ENCODE peak calls at places on chromosome 3, in nine cellular contexts. One of them, this sample, is unnamed.

GRCh38 chr3:40723078-40723660 is 198.4 kb downstream of the ZNF621 start:
- DNase-seq in tibial artery: no peak
- DNase-seq in RWPE2: no peak
- DNase-seq in cardiac fibroblast: no peak
- DNase-seq in activated CD8-positive, alpha-beta T cell treated with anti-CD3 and anti-CD28 coated beads for 36 hours: no peak
- DNase-seq in fibroblast of mammary gland: no peak
- DNase-seq in natural killer cell: no peak
- DNase-seq in IMR-90: no peak
- DNase-seq in heart right ventricle: no peak
- DNase-seq in this sample: no peak

GRCh38 chr3:193801094-193801493 is 208.1 kb downstream of the OPA1 start:
- DNase-seq in natural killer cell: no peak
- DNase-seq in heart right ventricle: no peak
- DNase-seq in cardiac fibroblast: no peak
- DNase-seq in IMR-90: no peak
- DNase-seq in tibial artery: no peak
- DNase-seq in RWPE2: no peak
- DNase-seq in activated CD8-positive, alpha-beta T cell treated with anti-CD3 and anti-CD28 coated beads for 36 hours: no peak
- DNase-seq in fibroblast of mammary gland: no peak
- DNase-seq in this sample: no peak

GRCh38 chr3:141994856-141995255 is 118.4 kb downstream of the ATP1B3 start:
- DNase-seq in RWPE2: no peak
- DNase-seq in tibial artery: no peak
- DNase-seq in heart right ventricle: no peak
- DNase-seq in activated CD8-positive, alpha-beta T cell treated with anti-CD3 and anti-CD28 coated beads for 36 hours: no peak
- DNase-seq in fibroblast of mammary gland: no peak
- DNase-seq in natural killer cell: no peak
- DNase-seq in IMR-90: no peak
- DNase-seq in cardiac fibroblast: no peak
- DNase-seq in this sample: no peak

GRCh38 chr3:157089455-157090221 is 70.3 kb downstream of the CCNL1 start:
- DNase-seq in tibial artery: no peak
- DNase-seq in IMR-90: peak
- DNase-seq in fibroblast of mammary gland: peak
- DNase-seq in activated CD8-positive, alpha-beta T cell treated with anti-CD3 and anti-CD28 coated beads for 36 hours: no peak
- DNase-seq in RWPE2: no peak
- DNase-seq in natural killer cell: no peak
- DNase-seq in heart right ventricle: peak
- DNase-seq in cardiac fibroblast: no peak
- DNase-seq in this sample: no peak

GRCh38 chr3:14775011-14775410 is 43.8 kb upstream of the FGD5 start:
- DNase-seq in cardiac fibroblast: no peak
- DNase-seq in IMR-90: no peak
- DNase-seq in heart right ventricle: no peak
- DNase-seq in tibial artery: no peak
- DNase-seq in RWPE2: no peak
- DNase-seq in natural killer cell: no peak
- DNase-seq in fibroblast of mammary gland: no peak
- DNase-seq in activated CD8-positive, alpha-beta T cell treated with anti-CD3 and anti-CD28 coated beads for 36 hours: no peak
- DNase-seq in this sample: no peak

GRCh38 chr3:126932188-126932931 is 50.6 kb upstream of the PLXNA1 start:
- DNase-seq in tibial artery: peak
- DNase-seq in RWPE2: peak
- DNase-seq in fibroblast of mammary gland: peak
- DNase-seq in cardiac fibroblast: peak
- DNase-seq in heart right ventricle: no peak
- DNase-seq in IMR-90: peak
- DNase-seq in natural killer cell: no peak
- DNase-seq in activated CD8-positive, alpha-beta T cell treated with anti-CD3 and anti-CD28 coated beads for 36 hours: no peak
- DNase-seq in this sample: peak

GRCh38 chr3:4674216-4674615 is 181.1 kb downstream of the ITPR1 start:
- DNase-seq in tibial artery: no peak
- DNase-seq in activated CD8-positive, alpha-beta T cell treated with anti-CD3 and anti-CD28 coated beads for 36 hours: no peak
- DNase-seq in heart right ventricle: no peak
- DNase-seq in RWPE2: no peak
- DNase-seq in IMR-90: peak
- DNase-seq in cardiac fibroblast: peak
- DNase-seq in fibroblast of mammary gland: peak
- DNase-seq in natural killer cell: no peak
- DNase-seq in this sample: no peak

GRCh38 chr3:10284496-10284895 is 8.3 kb downstream of the GHRL start:
- DNase-seq in cardiac fibroblast: no peak
- DNase-seq in RWPE2: no peak
- DNase-seq in natural killer cell: no peak
- DNase-seq in tibial artery: no peak
- DNase-seq in heart right ventricle: no peak
- DNase-seq in IMR-90: no peak
- DNase-seq in activated CD8-positive, alpha-beta T cell treated with anti-CD3 and anti-CD28 coated beads for 36 hours: peak
- DNase-seq in fibroblast of mammary gland: no peak
- DNase-seq in this sample: no peak

DNA sequence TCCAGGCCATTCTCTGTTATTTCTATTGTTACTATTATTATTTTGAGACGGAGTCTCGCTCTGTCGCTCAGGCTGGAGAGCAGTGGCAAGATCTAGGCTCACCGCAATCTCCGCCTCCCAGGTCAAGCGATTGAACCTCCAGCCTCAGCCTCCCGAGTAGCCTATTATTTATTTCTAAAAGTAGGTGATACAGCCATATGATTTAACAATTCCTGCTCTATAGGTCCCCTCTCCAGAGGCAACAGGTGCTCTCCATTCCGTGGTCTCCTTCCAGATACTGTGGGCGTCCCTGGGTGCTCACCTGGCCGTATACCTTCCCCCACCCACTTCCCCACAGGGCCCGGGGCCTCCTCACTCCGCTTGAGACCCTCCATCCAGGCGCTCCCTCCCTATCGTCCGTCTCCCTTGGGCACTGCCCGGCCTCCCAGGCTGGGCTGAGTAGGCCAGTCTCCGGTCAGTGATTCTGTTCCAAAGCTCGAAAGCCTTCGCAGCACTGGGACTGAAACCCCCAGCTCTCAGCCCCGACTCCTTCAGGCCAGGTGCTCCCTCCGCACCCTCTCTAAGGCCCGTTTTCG is 708 bp upstream of the PTPN23 start:
- DNase-seq in tibial artery: no peak
- DNase-seq in heart right ventricle: peak
- DNase-seq in fibroblast of mammary gland: no peak
- DNase-seq in IMR-90: no peak
- DNase-seq in cardiac fibroblast: no peak
- DNase-seq in RWPE2: no peak
- DNase-seq in activated CD8-positive, alpha-beta T cell treated with anti-CD3 and anti-CD28 coated beads for 36 hours: no peak
- DNase-seq in natural killer cell: no peak
- DNase-seq in this sample: no peak
- TF ChIP-seq CTCF in tibial artery: no peak
- TF ChIP-seq CTCF in heart right ventricle: no peak
- TF ChIP-seq CTCF in fibroblast of mammary gland: no peak
- TF ChIP-seq CTCF in IMR-90: no peak
- TF ChIP-seq CTCF in cardiac fibroblast: peak
- TF ChIP-seq CTCF in RWPE2: no peak
- TF ChIP-seq CTCF in activated CD8-positive, alpha-beta T cell treated with anti-CD3 and anti-CD28 coated beads for 36 hours: peak
- TF ChIP-seq CTCF in natural killer cell: no peak
- TF ChIP-seq CTCF in this sample: no peak

DNA sequence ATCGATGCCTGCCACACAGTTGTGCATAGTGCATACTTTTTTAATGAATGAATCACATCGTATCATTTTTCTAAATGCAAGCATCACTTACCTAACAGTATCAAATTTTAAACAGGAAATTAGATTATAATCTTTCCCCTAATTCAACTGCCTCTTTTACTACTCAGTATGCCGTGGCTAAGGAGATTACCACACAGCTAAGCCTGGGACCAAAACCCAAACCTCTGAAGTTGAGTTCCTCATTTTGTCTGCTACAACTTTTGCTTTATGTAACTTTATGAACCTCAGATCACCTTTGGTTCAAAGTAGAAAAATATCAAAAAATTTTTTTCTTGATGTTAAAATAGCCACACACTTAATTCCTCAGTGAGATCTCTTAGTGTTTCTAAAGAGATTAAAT is 53.2 kb upstream of the FNDC3B start:
- DNase-seq in IMR-90: no peak
- DNase-seq in activated CD8-positive, alpha-beta T cell treated with anti-CD3 and anti-CD28 coated beads for 36 hours: no peak
- DNase-seq in heart right ventricle: no peak
- DNase-seq in natural killer cell: no peak
- DNase-seq in cardiac fibroblast: no peak
- DNase-seq in tibial artery: no peak
- DNase-seq in fibroblast of mammary gland: no peak
- DNase-seq in RWPE2: no peak
- DNase-seq in this sample: no peak
- TF ChIP-seq CTCF in IMR-90: no peak
- TF ChIP-seq CTCF in activated CD8-positive, alpha-beta T cell treated with anti-CD3 and anti-CD28 coated beads for 36 hours: no peak
- TF ChIP-seq CTCF in heart right ventricle: no peak
- TF ChIP-seq CTCF in natural killer cell: no peak
- TF ChIP-seq CTCF in cardiac fibroblast: no peak
- TF ChIP-seq CTCF in tibial artery: no peak
- TF ChIP-seq CTCF in fibroblast of mammary gland: no peak
- TF ChIP-seq CTCF in RWPE2: no peak
- TF ChIP-seq CTCF in this sample: no peak

GRCh38 chr3:25648107-25648535 is 16.6 kb downstream of the TOP2B start:
- DNase-seq in IMR-90: peak
- DNase-seq in fibroblast of mammary gland: peak
- DNase-seq in natural killer cell: peak
- DNase-seq in heart right ventricle: peak
- DNase-seq in RWPE2: no peak
- DNase-seq in activated CD8-positive, alpha-beta T cell treated with anti-CD3 and anti-CD28 coated beads for 36 hours: peak
- DNase-seq in tibial artery: peak
- DNase-seq in cardiac fibroblast: peak
- DNase-seq in this sample: peak
- TF ChIP-seq CTCF in IMR-90: peak
- TF ChIP-seq CTCF in fibroblast of mammary gland: peak
- TF ChIP-seq CTCF in natural killer cell: peak
- TF ChIP-seq CTCF in heart right ventricle: peak
- TF ChIP-seq CTCF in RWPE2: peak
- TF ChIP-seq CTCF in activated CD8-positive, alpha-beta T cell treated with anti-CD3 and anti-CD28 coated beads for 36 hours: peak
- TF ChIP-seq CTCF in tibial artery: peak
- TF ChIP-seq CTCF in cardiac fibroblast: peak
- TF ChIP-seq CTCF in this sample: peak

DNA sequence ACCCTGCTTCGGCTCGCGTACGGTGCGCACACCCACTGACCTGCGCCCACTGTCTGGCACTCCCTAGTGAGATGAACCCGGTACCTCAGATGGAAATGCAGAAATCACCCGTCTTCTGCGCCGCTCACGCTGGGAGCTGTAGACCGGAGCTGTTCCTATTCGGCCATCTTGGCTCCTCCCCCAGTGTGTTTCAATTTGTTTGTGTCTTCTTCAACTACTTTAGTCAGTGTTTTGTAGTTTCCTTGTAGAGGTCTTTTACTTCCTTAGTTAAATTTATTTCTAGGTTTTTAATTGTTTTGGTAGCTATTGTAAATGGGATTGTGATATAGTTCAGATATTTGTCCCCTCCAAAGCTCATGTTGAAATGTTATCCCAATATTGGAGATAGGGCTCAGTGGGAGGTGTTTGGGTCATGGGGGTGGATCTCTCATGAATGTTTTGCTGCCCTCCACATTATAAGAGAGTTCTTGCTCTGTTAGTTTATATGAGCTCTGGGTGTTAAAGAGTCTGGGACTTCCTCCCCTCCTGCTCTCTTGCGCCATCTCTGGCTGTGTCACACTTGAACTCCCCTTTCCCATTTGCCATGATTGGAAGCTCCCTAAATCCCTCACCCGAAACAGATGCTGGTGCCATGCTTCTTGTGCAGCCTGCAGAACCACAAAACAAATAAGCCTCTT is 304.4 kb downstream of the DOCK3 start:
- DNase-seq in IMR-90: no peak
- DNase-seq in RWPE2: no peak
- DNase-seq in activated CD8-positive, alpha-beta T cell treated with anti-CD3 and anti-CD28 coated beads for 36 hours: no peak
- DNase-seq in natural killer cell: no peak
- DNase-seq in fibroblast of mammary gland: no peak
- DNase-seq in heart right ventricle: no peak
- DNase-seq in cardiac fibroblast: no peak
- DNase-seq in tibial artery: no peak
- DNase-seq in this sample: no peak
- TF ChIP-seq CTCF in IMR-90: no peak
- TF ChIP-seq CTCF in RWPE2: no peak
- TF ChIP-seq CTCF in activated CD8-positive, alpha-beta T cell treated with anti-CD3 and anti-CD28 coated beads for 36 hours: no peak
- TF ChIP-seq CTCF in natural killer cell: no peak
- TF ChIP-seq CTCF in fibroblast of mammary gland: no peak
- TF ChIP-seq CTCF in heart right ventricle: no peak
- TF ChIP-seq CTCF in cardiac fibroblast: no peak
- TF ChIP-seq CTCF in tibial artery: no peak
- TF ChIP-seq CTCF in this sample: no peak

GRCh38 chr3:57594576-57594975 is 2.6 kb downstream of the ARF4 start:
- DNase-seq in natural killer cell: no peak
- DNase-seq in fibroblast of mammary gland: no peak
- DNase-seq in heart right ventricle: no peak
- DNase-seq in IMR-90: no peak
- DNase-seq in cardiac fibroblast: no peak
- DNase-seq in tibial artery: no peak
- DNase-seq in activated CD8-positive, alpha-beta T cell treated with anti-CD3 and anti-CD28 coated beads for 36 hours: no peak
- DNase-seq in RWPE2: no peak
- DNase-seq in this sample: no peak

GRCh38 chr3:57597973-57598351 is 818 bp upstream of the ARF4 start:
- DNase-seq in heart right ventricle: no peak
- DNase-seq in IMR-90: peak
- DNase-seq in activated CD8-positive, alpha-beta T cell treated with anti-CD3 and anti-CD28 coated beads for 36 hours: no peak
- DNase-seq in RWPE2: no peak
- DNase-seq in tibial artery: no peak
- DNase-seq in fibroblast of mammary gland: no peak
- DNase-seq in cardiac fibroblast: no peak
- DNase-seq in natural killer cell: no peak
- DNase-seq in this sample: peak

GRCh38 chr3:57594144-57594543 is 3.0 kb downstream of the ARF4 start:
- DNase-seq in natural killer cell: no peak
- DNase-seq in IMR-90: no peak
- DNase-seq in heart right ventricle: no peak
- DNase-seq in RWPE2: no peak
- DNase-seq in activated CD8-positive, alpha-beta T cell treated with anti-CD3 and anti-CD28 coated beads for 36 hours: no peak
- DNase-seq in cardiac fibroblast: no peak
- DNase-seq in fibroblast of mammary gland: no peak
- DNase-seq in tibial artery: no peak
- DNase-seq in this sample: no peak

GRCh38 chr3:57597240-57597972 is at the start of gene ARF4:
- DNase-seq in RWPE2: peak
- DNase-seq in IMR-90: peak
- DNase-seq in fibroblast of mammary gland: peak
- DNase-seq in tibial artery: peak
- DNase-seq in natural killer cell: peak
- DNase-seq in activated CD8-positive, alpha-beta T cell treated with anti-CD3 and anti-CD28 coated beads for 36 hours: peak
- DNase-seq in cardiac fibroblast: peak
- DNase-seq in heart right ventricle: peak
- DNase-seq in this sample: peak

DNA sequence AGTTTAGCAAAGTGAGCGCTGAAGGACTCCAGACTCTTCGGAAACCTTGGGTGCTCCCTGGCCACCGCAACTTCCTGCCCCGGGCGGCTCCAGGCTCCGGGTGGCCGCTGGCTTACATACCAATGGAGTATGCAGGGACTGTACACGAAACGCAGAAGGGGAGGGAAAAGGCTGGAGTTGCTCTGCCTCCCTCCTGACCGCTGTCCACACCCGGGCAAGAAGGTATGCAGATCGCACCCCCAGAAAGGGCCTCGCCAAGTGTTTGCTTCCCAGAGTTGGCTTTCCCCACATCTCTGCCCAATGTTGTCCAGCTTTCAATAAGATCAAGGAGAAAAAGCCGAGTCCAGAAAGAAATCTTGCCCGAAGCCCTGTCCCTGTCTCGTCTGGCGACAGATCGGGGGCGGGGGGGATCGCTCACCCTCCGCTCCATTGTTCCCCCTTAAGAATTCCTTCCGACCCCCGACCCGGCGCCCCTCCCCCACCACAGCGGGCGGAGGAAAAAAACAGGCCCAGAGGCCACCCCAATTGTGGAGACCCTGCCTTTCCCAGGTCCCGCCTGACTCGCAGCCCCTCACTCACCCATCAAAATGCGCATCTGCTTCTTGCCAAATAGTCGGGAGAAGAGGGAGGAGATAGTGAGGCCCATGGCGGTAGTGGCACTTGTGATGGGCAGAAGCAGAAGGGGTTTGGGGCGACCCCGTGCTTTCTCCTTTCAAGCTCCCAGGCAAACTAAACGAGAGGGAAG is 477 bp downstream of the ARF4 start:
- DNase-seq in heart right ventricle: peak
- DNase-seq in IMR-90: peak
- DNase-seq in cardiac fibroblast: peak
- DNase-seq in fibroblast of mammary gland: peak
- DNase-seq in activated CD8-positive, alpha-beta T cell treated with anti-CD3 and anti-CD28 coated beads for 36 hours: peak
- DNase-seq in tibial artery: peak
- DNase-seq in RWPE2: peak
- DNase-seq in natural killer cell: peak
- DNase-seq in this sample: peak
- TF ChIP-seq CTCF in heart right ventricle: no peak
- TF ChIP-seq CTCF in IMR-90: no peak
- TF ChIP-seq CTCF in cardiac fibroblast: no peak
- TF ChIP-seq CTCF in fibroblast of mammary gland: no peak
- TF ChIP-seq CTCF in activated CD8-positive, alpha-beta T cell treated with anti-CD3 and anti-CD28 coated beads for 36 hours: no peak
- TF ChIP-seq CTCF in tibial artery: no peak
- TF ChIP-seq CTCF in RWPE2: no peak
- TF ChIP-seq CTCF in natural killer cell: no peak
- TF ChIP-seq CTCF in this sample: no peak